ENCODE peak calls at places on chromosomes 2 and 18, in eight cellular contexts. U is dorsolateral prefrontal cortex, K is cardiac muscle cell, Q is fibroblast of villous mesenchyme, Z is HCT116, E is WERI-Rb-1, D is tibial nerve, S is Peyer's patch. Y is an unnamed sample.

GRCh38 chr2:75476778-75477177 is 84.0 kb downstream of the EVA1A start:
- DNase-seq in U (no peak), K (peak), Q (no peak), Z (no peak), E (no peak), D (no peak), S (no peak), Y (no peak)

GRCh38 chr2:231326404-231326803 is 69.1 kb upstream of the B3GNT7 start:
- DNase-seq in U (no peak), K (no peak), Q (no peak), Z (no peak), E (no peak), D (no peak), S (no peak), Y (no peak)

GRCh38 chr18:48736861-48737260 is 198.0 kb downstream of the CTIF start:
- DNase-seq in U (no peak), K (no peak), Q (no peak), Z (no peak), E (no peak), D (no peak), S (no peak), Y (no peak)

GRCh38 chr2:113053666-113054435 is 1.2 kb upstream of the IL36B start:
- DNase-seq in U (no peak), K (no peak), Q (no peak), Z (no peak), E (no peak), D (no peak), S (no peak), Y (no peak)

GRCh38 chr2:94986392-94986963 is 39.0 kb upstream of the MAL start:
- DNase-seq in U (no peak), K (peak), Q (peak), Z (peak), E (peak), D (peak), S (peak), Y (peak)

GRCh38 chr2:153940511-153940910 is 68.8 kb downstream of the GALNT13 start:
- DNase-seq in U (no peak), K (peak), Q (peak), Z (no peak), E (no peak), D (no peak), S (no peak), Y (no peak)

GRCh38 chr2:209425082-209426071 is 1.5 kb downstream of the MAP2 start:
- DNase-seq in U (peak), K (peak), Q (peak), Z (peak), E (peak), D (no peak), S (no peak), Y (no peak)

GRCh38 chr2:43138441-43138840 is 88.0 kb downstream of the ZFP36L2 start:
- DNase-seq in U (no peak), K (no peak), Q (no peak), Z (no peak), E (no peak), D (no peak), S (peak), Y (no peak)

GRCh38 chr2:68915345-68915841 is 37.3 kb downstream of the GKN2 start:
- DNase-seq in U (no peak), K (no peak), Q (no peak), Z (no peak), E (no peak), D (no peak), S (no peak), Y (no peak)

GRCh38 chr2:63053235-63053888 is 2.7 kb downstream of the OTX1 start:
- DNase-seq in U (no peak), K (no peak), Q (no peak), Z (no peak), E (no peak), D (no peak), S (no peak), Y (no peak)

GRCh38 chr2:176680916-176681315 is 411.7 kb downstream of the MTX2 start:
- DNase-seq in U (no peak), K (no peak), Q (peak), Z (no peak), E (no peak), D (no peak), S (no peak), Y (no peak)

GRCh38 chr2:40251146-40251545 is 200.7 kb downstream of the SLC8A1 start:
- DNase-seq in U (no peak), K (no peak), Q (no peak), Z (no peak), E (no peak), D (no peak), S (no peak), Y (no peak)

GRCh38 chr18:32803571-32803970 is 30.7 kb upstream of the KLHL14 start:
- DNase-seq in U (no peak), K (no peak), Q (no peak), Z (no peak), E (peak), D (no peak), S (peak), Y (no peak)

GRCh38 chr2:182784777-182785176 is 68.7 kb downstream of the DNAJC10 start:
- DNase-seq in U (no peak), K (peak), Q (peak), Z (peak), E (no peak), D (no peak), S (no peak), Y (no peak)

GRCh38 chr2:17578466-17578928 is 38.0 kb downstream of the VSNL1 start:
- DNase-seq in U (no peak), K (no peak), Q (no peak), Z (peak), E (no peak), D (no peak), S (no peak), Y (no peak)

GRCh38 chr2:158473719-158474392 is 17.1 kb downstream of the PKP4 start:
- DNase-seq in U (no peak), K (no peak), Q (no peak), Z (no peak), E (no peak), D (no peak), S (no peak), Y (no peak)

GRCh38 chr18:77203851-77204250 is 45.8 kb upstream of the GALR1 start:
- DNase-seq in U (no peak), K (no peak), Q (no peak), Z (no peak), E (no peak), D (no peak), S (no peak), Y (no peak)

GRCh38 chr2:128319773-128320608 is 1.3 kb upstream of the HS6ST1 start:
- DNase-seq in U (peak), K (no peak), Q (no peak), Z (no peak), E (no peak), D (no peak), S (no peak), Y (no peak)

GRCh38 chr2:136361521-136361920 is 243.6 kb upstream of the CXCR4 start:
- DNase-seq in U (no peak), K (no peak), Q (no peak), Z (no peak), E (no peak), D (no peak), S (no peak), Y (no peak)

GRCh38 chr2:70083344-70084156 is 3.7 kb upstream of the PCBP1 start:
- DNase-seq in U (no peak), K (no peak), Q (no peak), Z (peak), E (no peak), D (no peak), S (peak), Y (no peak)

GRCh38 chr2:162520959-162521358 is 177.0 kb downstream of the GCA start:
- DNase-seq in U (no peak), K (no peak), Q (no peak), Z (no peak), E (no peak), D (no peak), S (no peak), Y (no peak)

GRCh38 chr2:136235451-136236418 is 117.8 kb upstream of the CXCR4 start:
- DNase-seq in U (no peak), K (no peak), Q (peak), Z (peak), E (no peak), D (no peak), S (no peak), Y (no peak)

GRCh38 chr2:238576674-238577073 is 149.9 kb downstream of the ASB1 start:
- DNase-seq in U (no peak), K (no peak), Q (no peak), Z (no peak), E (no peak), D (no peak), S (no peak), Y (no peak)

GRCh38 chr2:236086403-236086970 is 81.7 kb downstream of the GBX2 start:
- DNase-seq in U (no peak), K (no peak), Q (no peak), Z (no peak), E (no peak), D (no peak), S (no peak), Y (no peak)

GRCh38 chr2:236085211-236085610 is 83.0 kb downstream of the GBX2 start:
- DNase-seq in U (no peak), K (no peak), Q (no peak), Z (no peak), E (no peak), D (no peak), S (no peak), Y (no peak)

GRCh38 chr2:236088368-236089057 is 79.7 kb downstream of the GBX2 start:
- DNase-seq in U (no peak), K (no peak), Q (no peak), Z (no peak), E (no peak), D (no peak), S (no peak), Y (no peak)

GRCh38 chr2:236085647-236086046 is 82.5 kb downstream of the GBX2 start:
- DNase-seq in U (no peak), K (peak), Q (no peak), Z (no peak), E (no peak), D (no peak), S (no peak), Y (no peak)

DNA sequence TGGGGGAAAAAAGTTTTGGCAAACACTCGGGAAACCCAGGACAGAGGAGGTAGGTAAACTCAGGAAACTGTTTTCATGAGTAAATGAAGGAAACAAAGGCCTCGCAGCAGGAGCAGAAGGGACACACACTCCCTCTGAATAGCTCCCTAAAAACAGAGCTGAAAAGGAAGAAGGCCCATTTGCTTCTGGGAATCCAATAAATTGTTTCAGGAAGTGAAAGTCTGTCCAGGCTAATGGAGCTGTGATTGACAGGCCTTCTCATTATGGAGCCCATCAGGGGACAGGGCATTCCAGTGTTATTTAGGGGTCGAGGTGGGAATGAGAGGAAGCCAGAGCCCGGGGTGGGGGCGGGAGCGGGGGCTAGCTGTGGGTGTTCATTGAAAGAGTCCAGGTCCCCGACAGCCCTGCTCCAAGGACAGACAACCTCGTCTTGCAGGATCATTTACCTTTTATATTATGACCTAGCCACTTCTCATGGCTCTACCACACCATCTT is 81.2 kb downstream of the GBX2 start:
- DNase-seq in U (no peak), K (no peak), Q (no peak), Z (no peak), E (no peak), D (no peak), S (no peak), Y (no peak)
- H3K4me3 ChIP-seq in U (no peak), K (no peak), Q (no peak), Z (no peak), E (no peak), D (no peak), S (no peak), Y (no peak)

DNA sequence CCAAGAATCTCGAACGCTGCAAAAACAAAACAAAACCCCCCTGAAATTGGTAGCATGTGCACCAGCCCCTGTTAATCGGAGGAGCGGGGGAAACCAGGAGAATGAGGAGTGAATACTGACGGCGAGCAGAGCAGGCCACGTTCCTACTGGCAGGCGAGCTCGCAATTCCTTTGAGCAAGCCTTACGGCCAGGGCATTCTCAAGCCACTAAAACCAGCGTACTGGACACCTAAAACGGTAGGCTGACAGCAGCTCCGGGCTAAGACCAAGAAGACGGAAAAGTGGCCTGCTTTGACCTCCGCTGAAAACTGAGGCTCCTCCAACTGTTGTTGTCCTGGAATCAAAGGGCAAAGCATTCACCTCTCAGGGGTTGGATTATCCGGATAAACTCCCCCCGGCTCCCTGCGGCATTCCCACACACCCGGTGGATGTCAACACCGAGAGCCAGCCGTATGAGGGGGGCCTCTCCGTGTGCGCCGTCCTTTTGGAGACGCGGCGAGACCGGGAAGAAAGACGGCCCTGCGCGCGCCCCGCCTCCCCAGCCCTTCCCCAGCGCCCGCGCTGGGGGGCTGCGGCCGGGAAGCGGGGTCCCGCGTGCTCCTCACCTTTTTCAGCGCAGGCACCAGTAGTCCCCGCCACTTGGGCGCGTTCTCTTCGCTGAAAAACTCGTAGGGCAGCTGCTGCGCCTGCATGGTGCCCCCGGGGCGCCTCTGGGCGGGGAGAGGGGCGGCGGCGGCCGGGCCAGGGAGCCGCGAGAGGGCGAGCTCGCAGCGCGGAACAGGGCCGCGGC is 925 bp downstream of the SOS1 start:
- DNase-seq in U (peak), K (peak), Q (peak), Z (no peak), E (peak), D (peak), S (peak), Y (no peak)
- TF ChIP-seq CTCF in U (peak), K (peak), Q (no peak), Z (no peak), E (peak), D (peak), S (peak), Y (no peak)

DNA sequence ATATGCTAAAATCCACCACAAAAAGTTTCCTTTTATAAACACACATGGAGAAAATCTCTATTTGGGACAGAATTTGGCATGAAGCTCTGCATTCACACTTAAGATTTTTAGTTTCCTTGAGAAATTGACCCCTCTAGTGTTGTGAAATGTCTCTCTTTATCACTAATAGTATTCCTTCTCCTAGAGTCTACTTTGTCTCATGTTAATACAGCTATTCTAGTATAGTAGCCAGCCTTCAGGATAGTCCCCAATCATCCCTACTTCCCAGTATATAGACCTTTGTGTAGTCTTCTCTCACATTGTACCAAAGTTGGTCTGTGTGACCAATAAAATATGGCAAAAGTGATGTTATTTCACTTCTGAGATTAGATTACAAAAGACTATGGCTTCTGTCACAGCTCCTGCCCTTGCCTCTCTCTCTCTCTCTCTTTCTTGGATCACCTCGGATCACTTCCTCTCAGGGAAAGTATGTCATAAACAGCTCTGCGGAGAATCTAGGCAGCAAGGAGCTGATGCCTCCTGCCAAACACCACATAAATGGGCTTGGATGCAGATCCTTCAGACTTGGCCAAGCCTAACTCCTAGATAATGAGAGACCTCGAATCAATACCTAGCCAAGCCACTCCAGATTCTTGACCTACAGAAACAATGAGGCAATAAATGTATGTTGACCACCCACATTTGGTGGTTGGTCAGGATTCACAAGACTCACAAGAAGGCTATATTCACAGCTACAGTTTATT is 59.7 kb upstream of the NABP1 start:
- DNase-seq in U (no peak), K (no peak), Q (no peak), Z (no peak), E (no peak), D (no peak), S (no peak), Y (no peak)
- H3K4me3 ChIP-seq in U (no peak), K (no peak), Q (no peak), Z (no peak), E (no peak), D (no peak), S (no peak), Y (no peak)

DNA sequence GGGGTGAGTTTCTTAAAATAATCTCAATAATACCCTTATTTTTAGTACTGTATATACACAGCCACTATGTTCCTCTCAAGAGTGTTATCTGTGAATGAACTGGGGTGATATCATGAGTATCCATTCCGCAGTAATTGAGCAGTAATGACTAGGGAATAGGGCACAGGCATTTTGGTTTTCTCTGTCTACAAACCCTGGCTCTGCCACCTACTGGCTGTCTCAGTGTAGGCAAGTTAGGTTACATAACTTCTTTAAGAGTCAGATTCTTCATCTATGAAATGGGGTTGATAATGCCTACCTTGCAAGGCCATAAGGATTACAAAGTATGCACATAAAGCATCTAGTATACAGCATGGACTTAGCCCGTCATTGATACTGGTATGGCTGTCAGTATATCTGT is 555.8 kb downstream of the NRXN1 start:
- DNase-seq in U (no peak), K (no peak), Q (no peak), Z (no peak), E (no peak), D (no peak), S (no peak), Y (no peak)
- TF ChIP-seq CTCF in U (peak), K (no peak), Q (peak), Z (no peak), E (peak), D (no peak), S (no peak), Y (no peak)

GRCh38 chr2:64526034-64526433 is 1.9 kb downstream of the AFTPH start:
- DNase-seq in U (no peak), K (no peak), Q (no peak), Z (no peak), E (no peak), D (no peak), S (no peak), Y (no peak)
- H3K4me3 ChIP-seq in U (peak), K (no peak), Q (no peak), Z (no peak), E (no peak), D (no peak), S (peak), Y (peak)

Y was measured in HFF-Myc.